ENCODE peak calls at places on chromosomes 7 and 10, in six cellular contexts. E, W, B, L, D and Z are unnamed samples.

GRCh38 chr7:151838861-151839381 is 38.0 kb downstream of the PRKAG2 start:
- DNase-seq in E (no peak), W (no peak), B (no peak), L (no peak), D (peak; percentile 17), Z (peak; percentile 46)

GRCh38 chr10:121168513-121169216 is 317.5 kb downstream of the WDR11 start:
- DNase-seq in E (no peak), W (no peak), B (peak; percentile 51), L (peak; percentile 2), D (no peak), Z (no peak)

GRCh38 chr7:35463176-35463575 is 209.3 kb upstream of the TBX20 start:
- DNase-seq in E (no peak), W (no peak), B (no peak), L (no peak), D (no peak), Z (no peak)

GRCh38 chr7:80584778-80585177 is 53.7 kb upstream of the CD36 start:
- DNase-seq in E (peak; percentile 29), W (no peak), B (no peak), L (no peak), D (no peak), Z (no peak)

GRCh38 chr10:7408494-7409044 is 2.3 kb downstream of the SFMBT2 start:
- DNase-seq in E (no peak), W (peak; percentile 50), B (peak; percentile 76), L (peak; percentile 79), D (no peak), Z (peak; percentile 56)

GRCh38 chr10:8070440-8070839 is 16.0 kb downstream of the GATA3 start:
- DNase-seq in E (no peak), W (no peak), B (no peak), L (no peak), D (no peak), Z (no peak)

GRCh38 chr7:13327669-13328068 is 640.2 kb downstream of the ARL4A start:
- DNase-seq in E (no peak), W (no peak), B (no peak), L (no peak), D (no peak), Z (no peak)

GRCh38 chr10:34993782-34994181 is 96.4 kb downstream of the CUL2 start:
- DNase-seq in E (no peak), W (no peak), B (no peak), L (no peak), D (no peak), Z (no peak)

GRCh38 chr10:68553599-68553998 is 6.5 kb upstream of the TET1 start:
- DNase-seq in E (no peak), W (no peak), B (no peak), L (no peak), D (no peak), Z (no peak)

GRCh38 chr7:46444266-46444665 is 523.2 kb upstream of the IGFBP3 start:
- DNase-seq in E (no peak), W (no peak), B (no peak), L (no peak), D (no peak), Z (no peak)

GRCh38 chr10:74072503-74072902 is 74.6 kb downstream of the VCL start:
- DNase-seq in E (no peak), W (no peak), B (no peak), L (no peak), D (no peak), Z (no peak)

GRCh38 chr7:108911016-108911415 is 341.3 kb downstream of the DNAJB9 start:
- DNase-seq in E (no peak), W (no peak), B (no peak), L (no peak), D (no peak), Z (no peak)

GRCh38 chr7:2003931-2004812 is 228.6 kb downstream of the MAD1L1 start:
- DNase-seq in E (no peak), W (no peak), B (no peak), L (no peak), D (no peak), Z (no peak)

GRCh38 chr10:29012926-29013554 is 275.8 kb upstream of the LYZL1 start:
- DNase-seq in E (no peak), W (no peak), B (no peak), L (no peak), D (no peak), Z (no peak)

GRCh38 chr7:26410156-26410555 is 118.5 kb downstream of the SNX10 start:
- DNase-seq in E (no peak), W (no peak), B (no peak), L (no peak), D (no peak), Z (no peak)

GRCh38 chr7:105664816-105665525 is 83.7 kb upstream of the EFCAB10 start:
- DNase-seq in E (peak; percentile 89), W (no peak), B (no peak), L (peak; percentile 93), D (no peak), Z (no peak)

GRCh38 chr10:89655722-89656121 is 10.7 kb upstream of the PANK1 start:
- DNase-seq in E (peak; percentile 70), W (no peak), B (no peak), L (no peak), D (no peak), Z (no peak)

GRCh38 chr10:105974803-105975456 is 1189.6 kb downstream of the SORCS1 start:
- DNase-seq in E (no peak), W (no peak), B (no peak), L (no peak), D (no peak), Z (no peak)

GRCh38 chr7:133654547-133654946 is 401.7 kb downstream of the EXOC4 start:
- DNase-seq in E (no peak), W (no peak), B (no peak), L (no peak), D (no peak), Z (no peak)
- TF ChIP-seq POLR2A in E (no peak), W (no peak), B (no peak), L (no peak), D (no peak), Z (no peak)

DNA sequence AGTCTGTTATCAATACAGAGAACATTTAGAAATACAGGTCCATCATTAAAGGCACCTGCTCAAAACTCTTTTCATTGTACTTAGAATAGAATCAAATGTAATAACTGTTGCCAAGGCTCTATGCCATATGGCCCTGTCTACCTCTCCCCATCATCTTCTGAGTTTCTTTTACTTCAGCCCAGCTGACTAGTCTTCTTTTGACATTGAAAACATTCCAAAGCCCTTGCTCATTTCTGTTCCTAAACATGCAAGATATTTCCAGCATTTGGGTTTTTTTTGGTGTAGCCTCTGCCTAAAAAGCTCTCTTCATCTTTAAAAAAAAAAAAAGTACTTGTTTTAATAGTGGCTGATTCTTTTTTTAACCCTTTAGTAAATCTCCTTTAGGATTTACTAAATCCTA is 165.5 kb upstream of the SMIM30 start:
- DNase-seq in E (no peak), W (no peak), B (no peak), L (no peak), D (no peak), Z (no peak)
- TF ChIP-seq TAF1 in E (no peak), W (no peak), B (no peak), L (no peak), D (no peak), Z (no peak)

GRCh38 chr7:44768663-44769361 is 20.2 kb downstream of the ZMIZ2 start:
- DNase-seq in E (no peak), W (no peak), B (no peak), L (no peak), D (no peak), Z (no peak)
- TF ChIP-seq POLR2A in E (no peak), W (no peak), B (no peak), L (no peak), D (no peak), Z (no peak)

GRCh38 chr10:14626126-14626525 is 148.6 kb downstream of the FAM107B start:
- DNase-seq in E (no peak), W (no peak), B (no peak), L (no peak), D (no peak), Z (no peak)

GRCh38 chr10:14621037-14621436 is 153.7 kb downstream of the FAM107B start:
- DNase-seq in E (no peak), W (no peak), B (no peak), L (no peak), D (no peak), Z (no peak)

GRCh38 chr10:14624600-14624999 is 150.1 kb downstream of the FAM107B start:
- DNase-seq in E (no peak), W (no peak), B (no peak), L (no peak), D (no peak), Z (no peak)

GRCh38 chr10:14625210-14625621 is 149.5 kb downstream of the FAM107B start:
- DNase-seq in E (no peak), W (no peak), B (no peak), L (no peak), D (no peak), Z (no peak)

DNA sequence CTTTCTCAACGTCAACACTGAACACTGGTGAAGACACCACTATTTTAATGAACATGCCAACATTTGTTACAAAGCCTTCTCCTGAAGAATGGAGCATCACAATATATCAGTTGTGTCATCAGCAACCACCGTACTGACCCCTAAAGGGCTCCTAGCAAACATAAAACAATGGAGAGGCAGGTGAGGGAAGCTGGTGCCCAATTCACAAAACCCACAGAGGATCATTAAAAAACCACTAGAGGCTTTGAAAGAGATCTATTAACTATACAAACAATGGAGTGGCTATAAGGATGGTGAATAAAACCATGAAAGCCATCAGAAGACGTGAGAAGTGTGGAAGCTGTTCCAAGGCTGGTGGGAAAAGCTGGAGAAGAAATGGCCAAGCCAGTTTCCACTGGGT is 150.8 kb downstream of the FAM107B start:
- DNase-seq in E (no peak), W (no peak), B (no peak), L (no peak), D (no peak), Z (no peak)
- TF ChIP-seq TAF1 in E (no peak), W (no peak), B (no peak), L (no peak), D (no peak), Z (no peak)

GRCh38 chr10:59904431-59905065 is 1.8 kb downstream of the CCDC6 start:
- DNase-seq in E (no peak), W (no peak), B (no peak), L (peak; percentile 41), D (no peak), Z (no peak)

GRCh38 chr10:59906417-59907202 is at the start of gene CCDC6:
- DNase-seq in E (peak; percentile 86), W (peak; percentile 67), B (peak; percentile 94), L (peak; percentile 93), D (no peak), Z (peak; percentile 66)

GRCh38 chr10:59905735-59906416 is 480 bp downstream of the CCDC6 start:
- DNase-seq in E (no peak), W (no peak), B (no peak), L (peak; percentile 23), D (no peak), Z (no peak)

GRCh38 chr10:59903871-59904270 is 2.5 kb downstream of the CCDC6 start:
- DNase-seq in E (no peak), W (no peak), B (no peak), L (no peak), D (no peak), Z (no peak)

DNA sequence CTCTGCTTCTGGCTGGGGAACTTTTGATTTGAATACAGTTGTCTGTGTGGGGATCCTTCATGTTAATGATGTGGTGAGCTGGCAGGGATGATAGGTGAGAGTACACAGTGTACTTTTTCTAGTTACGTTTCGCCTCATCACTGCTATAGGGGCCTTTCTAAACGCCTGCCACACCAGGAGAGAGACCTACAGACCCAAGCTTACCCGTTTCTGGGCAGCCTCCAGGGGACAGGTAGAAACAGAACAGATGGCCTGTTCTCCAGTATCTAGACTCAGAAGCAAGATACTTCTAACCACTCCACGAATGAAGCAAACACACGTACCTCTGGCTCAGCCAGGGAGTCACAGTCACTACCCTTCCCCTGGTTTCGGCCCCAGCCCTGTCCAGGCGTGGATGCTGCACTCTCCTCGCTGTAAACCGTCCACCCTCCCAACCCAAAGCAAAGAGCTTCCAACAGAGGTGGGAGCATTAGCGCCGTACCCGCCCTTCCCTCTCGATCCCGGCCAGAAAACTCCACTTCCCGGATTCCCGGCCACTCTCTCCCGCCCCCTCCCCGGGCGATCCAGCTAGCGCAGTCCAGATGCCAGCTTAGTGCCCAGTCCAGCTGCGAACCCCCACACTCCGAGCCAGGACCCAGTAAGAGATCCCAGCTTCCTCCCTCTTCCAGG is 1.2 kb downstream of the CCDC6 start:
- DNase-seq in E (no peak), W (peak; percentile 29), B (peak; percentile 70), L (peak; percentile 45), D (no peak), Z (peak; percentile 38)
- TF ChIP-seq POLR2A in E (no peak), W (peak; percentile 71), B (no peak), L (no peak), D (peak; percentile 55), Z (no peak)